ENCODE peak calls at places on chromosomes 7 and 10, in seven cellular contexts. E is sigmoid colon, C is esophagus squamous epithelium, V is upper lobe of left lung, P is heart right ventricle, J is body of pancreas, U is BJ. S is an unnamed sample.

GRCh38 chr7:83528925-83529423 is 120.0 kb downstream of the SEMA3E start:
- DNase-seq in C (no peak), V (no peak), P (no peak), U (no peak), E (no peak), J (no peak), S (no peak)

GRCh38 chr10:94279835-94280709 is 82.7 kb downstream of the NOC3L start:
- DNase-seq in C (no peak), J (peak; percentile 61), V (no peak), U (no peak), P (peak; percentile 59), E (no peak), S (peak; percentile 45)

GRCh38 chr10:19498348-19499290 is 317.6 kb upstream of the PLXDC2 start:
- DNase-seq in V (no peak), U (no peak), E (peak; percentile 58), C (no peak), J (no peak), P (no peak), S (no peak)

GRCh38 chr7:130458256-130458655 is 17.4 kb upstream of the CEP41 start:
- DNase-seq in C (no peak), E (no peak), P (no peak), J (no peak), V (no peak), U (no peak), S (peak; percentile 7)

GRCh38 chr10:2280713-2281112 is 543.4 kb upstream of the ADARB2 start:
- DNase-seq in C (no peak), P (no peak), J (no peak), V (no peak), U (no peak), E (no peak), S (no peak)

GRCh38 chr7:148763622-148764021 is 64.9 kb downstream of the CUL1 start:
- DNase-seq in J (no peak), C (no peak), E (no peak), V (no peak), P (no peak), U (no peak), S (no peak)

GRCh38 chr7:38241071-38241470 is 32.4 kb downstream of the TARP start:
- DNase-seq in V (no peak), U (no peak), C (no peak), E (no peak), J (no peak), P (no peak), S (no peak)

GRCh38 chr10:88642991-88643390 is 21.3 kb upstream of the LIPF start:
- DNase-seq in C (no peak), U (no peak), E (no peak), P (no peak), V (no peak), J (no peak), S (no peak)

GRCh38 chr7:74023037-74023436 is 4.9 kb upstream of the ELN start:
- DNase-seq in U (no peak), J (peak; percentile 56), P (peak; percentile 49), V (no peak), C (no peak), E (peak; percentile 83), S (peak; percentile 33)

GRCh38 chr7:27064681-27065080 is 31.1 kb downstream of the HOXA1 start:
- DNase-seq in U (peak; percentile 19), J (no peak), V (no peak), P (no peak), E (no peak), C (no peak), S (no peak)

GRCh38 chr7:26376208-26376917 is 84.7 kb downstream of the SNX10 start:
- DNase-seq in P (peak; percentile 21), U (no peak), E (no peak), C (no peak), J (peak; percentile 71), V (peak; percentile 92), S (no peak)

GRCh38 chr7:148967032-148967372 is 61.3 kb downstream of the PDIA4 start:
- DNase-seq in V (no peak), C (no peak), P (no peak), U (no peak), E (no peak), J (no peak), S (no peak)

GRCh38 chr10:11223507-11224157 is 206.0 kb downstream of the CELF2 start:
- DNase-seq in U (no peak), C (no peak), P (no peak), E (no peak), V (no peak), J (no peak), S (no peak)

GRCh38 chr7:105198223-105198622 is 184.2 kb downstream of the KMT2E start:
- DNase-seq in E (no peak), J (no peak), V (no peak), U (peak; percentile 54), P (no peak), C (no peak), S (no peak)

GRCh38 chr10:7767209-7767608 is 20.6 kb downstream of the KIN start:
- DNase-seq in J (no peak), U (no peak), V (no peak), P (no peak), C (no peak), E (no peak), S (no peak)

GRCh38 chr7:135326636-135327280 is 93.1 kb downstream of the STRA8 start:
- DNase-seq in V (no peak), J (no peak), C (no peak), U (no peak), E (no peak), P (no peak), S (peak; percentile 23)

GRCh38 chr10:43282881-43283280 is 16.0 kb upstream of the RASGEF1A start:
- DNase-seq in E (no peak), P (no peak), J (no peak), U (no peak), V (no peak), C (no peak), S (no peak)

GRCh38 chr7:55966851-55967250 is 2.5 kb downstream of the NIPSNAP2 start:
- DNase-seq in V (no peak), C (no peak), U (no peak), P (no peak), J (peak; percentile 23), E (no peak), S (no peak)

GRCh38 chr7:70595741-70596574 is 536.0 kb upstream of the GALNT17 start:
- DNase-seq in E (no peak), J (no peak), U (no peak), V (peak; percentile 86), P (no peak), C (no peak), S (peak; percentile 53)

GRCh38 chr10:22436893-22437619 is 91.8 kb downstream of the SPAG6 start:
- DNase-seq in C (peak; percentile 63), P (peak; percentile 93), V (peak; percentile 98), J (peak; percentile 87), E (peak; percentile 96), U (no peak), S (peak; percentile 83)

GRCh38 chr10:121077331-121077730 is 226.2 kb downstream of the WDR11 start:
- DNase-seq in P (peak; percentile 25), J (no peak), C (no peak), E (no peak), U (no peak), V (no peak), S (no peak)

GRCh38 chr10:131829156-131829930 is 71.5 kb upstream of the PPP2R2D start:
- DNase-seq in P (no peak), V (peak; percentile 25), J (no peak), U (no peak), C (no peak), E (peak; percentile 48), S (no peak)

GRCh38 chr7:64945481-64945756 is 42.3 kb downstream of the ZNF273 start:
- DNase-seq in J (no peak), C (no peak), E (no peak), U (no peak), P (no peak), V (no peak), S (no peak)

GRCh38 chr10:96452494-96452893 is 61.2 kb downstream of the TLL2 start:
- DNase-seq in U (no peak), J (no peak), E (no peak), C (no peak), P (no peak), V (no peak), S (peak; percentile 35)

GRCh38 chr10:89114846-89115625 is 92.1 kb downstream of the CH25H start:
- DNase-seq in C (no peak), P (no peak), J (no peak), E (no peak), V (no peak), U (no peak), S (no peak)

GRCh38 chr7:83271212-83272099 is 108.8 kb upstream of the PCLO start:
- DNase-seq in U (no peak), C (no peak), V (no peak), E (no peak), P (no peak), J (no peak), S (peak; percentile 58)

DNA sequence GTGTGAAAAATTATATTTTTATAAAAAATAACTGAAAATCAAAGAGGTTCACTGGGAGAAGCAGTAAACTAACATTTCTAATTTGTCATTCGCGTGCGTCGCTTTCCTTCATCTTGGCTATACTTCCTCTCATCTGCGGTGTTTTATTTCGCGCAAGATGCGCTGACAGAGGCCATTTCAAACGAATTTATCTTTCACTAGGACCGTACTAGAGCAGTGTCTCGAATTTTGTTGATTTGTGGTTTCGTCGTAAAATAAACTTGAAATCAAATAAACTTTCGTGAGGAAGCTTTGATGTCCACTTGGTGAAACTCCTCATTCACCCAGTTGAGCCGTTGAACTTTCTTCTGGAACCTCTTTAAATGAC is 163.7 kb upstream of the PPP1R3A start:
- DNase-seq in E (no peak), P (no peak), V (no peak), U (no peak), C (no peak), J (no peak), S (peak; percentile 30)
- H3K27me3 ChIP-seq in E (peaks cover 10% of the 10 kb centered on the region), P (peaks cover 86% of the 10 kb centered on the region), V (peaks cover 13% of the 10 kb centered on the region), U (peaks cover 30% of the 10 kb centered on the region), C (no peaks in the 10 kb centered on the region), J (no peaks in the 10 kb centered on the region), S (no peaks in the 10 kb centered on the region)

GRCh38 chr10:77637474-77637985 is at the start of gene KCNMA1:
- DNase-seq in C (no peak), E (peak; percentile 83), V (peak; percentile 88), J (peak; percentile 34), P (no peak), U (no peak), S (no peak)
- H3K27me3 ChIP-seq in C (no peaks in the 10 kb centered on the region), E (peaks cover 10% of the 10 kb centered on the region), V (peaks cover 28% of the 10 kb centered on the region), J (no peaks in the 10 kb centered on the region), P (peaks cover 77% of the 10 kb centered on the region), U (no peaks in the 10 kb centered on the region), S (peaks cover 18% of the 10 kb centered on the region)

GRCh38 chr10:79583488-79584024 is 23.3 kb upstream of the SFTPA2 start:
- DNase-seq in V (no peak), J (no peak), P (no peak), C (no peak), U (no peak), E (no peak), S (no peak)
- H3K27me3 ChIP-seq in V (no peaks in the 10 kb centered on the region), J (no peaks in the 10 kb centered on the region), P (no peaks in the 10 kb centered on the region), C (no peaks in the 10 kb centered on the region), U (peaks cover 3% of the 10 kb centered on the region), E (no peaks in the 10 kb centered on the region), S (no peaks in the 10 kb centered on the region)

GRCh38 chr7:21243265-21243664 is 184.6 kb upstream of the SP4 start:
- DNase-seq in V (no peak), U (no peak), P (no peak), J (no peak), E (no peak), C (no peak), S (no peak)

DNA sequence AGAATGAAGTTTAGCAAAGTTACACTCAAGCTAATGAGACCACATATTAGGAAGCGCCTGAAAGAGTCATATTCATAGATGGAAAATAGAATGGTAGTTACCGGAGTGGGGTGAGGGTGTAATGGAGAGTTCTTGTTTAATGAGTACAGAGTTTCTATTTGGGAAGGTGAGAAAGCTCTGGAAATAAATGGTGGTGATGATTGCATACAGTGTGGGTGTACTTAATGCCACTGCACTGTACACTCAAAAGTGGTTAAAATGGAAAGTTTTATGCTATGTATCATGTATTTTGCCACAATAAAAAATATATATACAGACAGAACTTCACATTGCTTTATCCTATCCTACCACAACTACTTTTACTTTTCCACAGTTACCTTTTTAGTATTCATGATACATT is 189.2 kb upstream of the SP4 start:
- DNase-seq in U (no peak), E (no peak), V (no peak), P (no peak), C (no peak), J (no peak), S (no peak)
- H3K27me3 ChIP-seq in U (no peaks in the 10 kb centered on the region), E (no peaks in the 10 kb centered on the region), V (no peaks in the 10 kb centered on the region), P (peaks cover 16% of the 10 kb centered on the region), C (no peaks in the 10 kb centered on the region), J (peaks cover 4% of the 10 kb centered on the region), S (peaks cover 3% of the 10 kb centered on the region)